ENCODE peak calls at places on chromosomes 13 and 19, in five cellular contexts. One of them, this sample, is unnamed.

GRCh38 chr13:65347420-65348030 is 1882.6 kb downstream of the PCDH9 start:
- DNase-seq in PC-3: no peak
- DNase-seq in cardiac muscle cell: no peak
- DNase-seq in gastrocnemius medialis: no peak
- DNase-seq in thyroid gland: no peak
- DNase-seq in this sample: no peak

GRCh38 chr13:96025283-96025682 is 27.9 kb downstream of the UGGT2 start:
- DNase-seq in thyroid gland: no peak
- DNase-seq in PC-3: peak; percentile 30
- DNase-seq in cardiac muscle cell: peak; percentile 5
- DNase-seq in gastrocnemius medialis: no peak
- DNase-seq in this sample: no peak

GRCh38 chr13:112733112-112733511 is 43.3 kb downstream of the ATP11A start:
- DNase-seq in thyroid gland: no peak
- DNase-seq in cardiac muscle cell: no peak
- DNase-seq in PC-3: no peak
- DNase-seq in gastrocnemius medialis: no peak
- DNase-seq in this sample: no peak

GRCh38 chr13:39296193-39296592 is 257.9 kb downstream of the NHLRC3 start:
- DNase-seq in thyroid gland: no peak
- DNase-seq in cardiac muscle cell: no peak
- DNase-seq in gastrocnemius medialis: no peak
- DNase-seq in PC-3: no peak
- DNase-seq in this sample: no peak

GRCh38 chr13:29722415-29722814 is 126.9 kb upstream of the SLC7A1 start:
- DNase-seq in gastrocnemius medialis: no peak
- DNase-seq in thyroid gland: no peak
- DNase-seq in PC-3: no peak
- DNase-seq in cardiac muscle cell: no peak
- DNase-seq in this sample: no peak

GRCh38 chr13:36986462-36987240 is 12.5 kb downstream of the ALG5 start:
- DNase-seq in cardiac muscle cell: peak; percentile 5
- DNase-seq in gastrocnemius medialis: no peak
- DNase-seq in thyroid gland: no peak
- DNase-seq in PC-3: no peak
- DNase-seq in this sample: no peak

GRCh38 chr13:106472621-106473020 is 62.8 kb downstream of the EFNB2 start:
- DNase-seq in thyroid gland: no peak
- DNase-seq in cardiac muscle cell: no peak
- DNase-seq in gastrocnemius medialis: no peak
- DNase-seq in PC-3: no peak
- DNase-seq in this sample: no peak

GRCh38 chr13:110330491-110331001 is 23.5 kb downstream of the COL4A2 start:
- DNase-seq in cardiac muscle cell: peak; percentile 33
- DNase-seq in gastrocnemius medialis: no peak
- DNase-seq in PC-3: no peak
- DNase-seq in thyroid gland: peak; percentile 42
- DNase-seq in this sample: no peak

GRCh38 chr13:39688699-39689405 is 33.4 kb downstream of the COG6 start:
- DNase-seq in cardiac muscle cell: peak; percentile 52
- DNase-seq in thyroid gland: no peak
- DNase-seq in PC-3: no peak
- DNase-seq in gastrocnemius medialis: no peak
- DNase-seq in this sample: no peak

GRCh38 chr13:41267106-41267505 is 3.7 kb upstream of the MTRF1 start:
- DNase-seq in PC-3: no peak
- DNase-seq in cardiac muscle cell: peak; percentile 14
- DNase-seq in gastrocnemius medialis: no peak
- DNase-seq in thyroid gland: no peak
- DNase-seq in this sample: no peak

GRCh38 chr19:2032296-2032941 is 16.9 kb upstream of the BTBD2 start:
- DNase-seq in thyroid gland: peak; percentile 99
- DNase-seq in PC-3: peak; percentile 89
- DNase-seq in gastrocnemius medialis: peak; percentile 96
- DNase-seq in cardiac muscle cell: peak; percentile 91
- DNase-seq in this sample: peak; percentile 89

GRCh38 chr13:37868691-37869505 is 674 bp downstream of the TRPC4 start:
- DNase-seq in cardiac muscle cell: peak; percentile 72
- DNase-seq in gastrocnemius medialis: no peak
- DNase-seq in thyroid gland: no peak
- DNase-seq in PC-3: no peak
- DNase-seq in this sample: no peak

GRCh38 chr19:17497149-17497798 is 14.2 kb upstream of the PGLS start:
- DNase-seq in cardiac muscle cell: no peak
- DNase-seq in thyroid gland: no peak
- DNase-seq in PC-3: no peak
- DNase-seq in gastrocnemius medialis: no peak
- DNase-seq in this sample: no peak

GRCh38 chr13:24275041-24275440 is 34.3 kb upstream of the C1QTNF9 start:
- DNase-seq in cardiac muscle cell: no peak
- DNase-seq in gastrocnemius medialis: no peak
- DNase-seq in thyroid gland: no peak
- DNase-seq in PC-3: no peak
- DNase-seq in this sample: no peak

GRCh38 chr13:73204916-73205315 is 146.1 kb downstream of the KLF5 start:
- DNase-seq in thyroid gland: no peak
- DNase-seq in PC-3: no peak
- DNase-seq in gastrocnemius medialis: no peak
- DNase-seq in cardiac muscle cell: no peak
- DNase-seq in this sample: no peak

GRCh38 chr13:91346848-91347211 is 657 bp upstream of the MIR17HG start:
- DNase-seq in PC-3: peak; percentile 13
- DNase-seq in cardiac muscle cell: peak; percentile 10
- DNase-seq in thyroid gland: peak; percentile 52
- DNase-seq in gastrocnemius medialis: no peak
- DNase-seq in this sample: no peak

GRCh38 chr13:79282976-79283375 is 123.1 kb downstream of the RBM26 start:
- DNase-seq in cardiac muscle cell: peak; percentile 3
- DNase-seq in gastrocnemius medialis: no peak
- DNase-seq in thyroid gland: no peak
- DNase-seq in PC-3: peak; percentile 51
- DNase-seq in this sample: no peak

GRCh38 chr13:90156390-90156789 is 1191.1 kb upstream of the MIR17HG start:
- DNase-seq in gastrocnemius medialis: no peak
- DNase-seq in cardiac muscle cell: no peak
- DNase-seq in PC-3: no peak
- DNase-seq in thyroid gland: no peak
- DNase-seq in this sample: no peak

GRCh38 chr19:3284759-3285646 is 60.5 kb downstream of the CELF5 start:
- DNase-seq in PC-3: peak; percentile 95
- DNase-seq in gastrocnemius medialis: no peak
- DNase-seq in cardiac muscle cell: peak; percentile 47
- DNase-seq in thyroid gland: peak; percentile 46
- DNase-seq in this sample: peak; percentile 47

GRCh38 chr13:86554066-86554465 is 754.8 kb upstream of the SLITRK6 start:
- DNase-seq in thyroid gland: no peak
- DNase-seq in gastrocnemius medialis: no peak
- DNase-seq in PC-3: no peak
- DNase-seq in cardiac muscle cell: no peak
- DNase-seq in this sample: no peak

GRCh38 chr13:25384747-25385270 is 13.0 kb downstream of the ATP8A2 start:
- DNase-seq in PC-3: no peak
- DNase-seq in gastrocnemius medialis: no peak
- DNase-seq in thyroid gland: no peak
- DNase-seq in cardiac muscle cell: no peak
- DNase-seq in this sample: no peak

GRCh38 chr13:36358352-36358751 is 12.2 kb upstream of the SPART start:
- DNase-seq in thyroid gland: no peak
- DNase-seq in cardiac muscle cell: no peak
- DNase-seq in gastrocnemius medialis: no peak
- DNase-seq in PC-3: no peak
- DNase-seq in this sample: no peak

GRCh38 chr13:98206946-98207345 is 29.9 kb upstream of the RNF113B start:
- DNase-seq in PC-3: no peak
- DNase-seq in cardiac muscle cell: peak; percentile 59
- DNase-seq in thyroid gland: no peak
- DNase-seq in gastrocnemius medialis: no peak
- DNase-seq in this sample: no peak

GRCh38 chr19:13847033-13847899 is 29.7 kb upstream of the NANOS3 start:
- DNase-seq in thyroid gland: peak; percentile 87
- DNase-seq in gastrocnemius medialis: peak; percentile 88
- DNase-seq in cardiac muscle cell: peak; percentile 97
- DNase-seq in PC-3: peak; percentile 94
- DNase-seq in this sample: peak; percentile 95
- TF ChIP-seq CTCF in thyroid gland: no peak
- TF ChIP-seq CTCF in gastrocnemius medialis: peak; percentile 40
- TF ChIP-seq CTCF in cardiac muscle cell: peak; percentile 23
- TF ChIP-seq CTCF in PC-3: peak; percentile 19
- TF ChIP-seq CTCF in this sample: peak; percentile 28

GRCh38 chr19:36460046-36460445 is 29.3 kb downstream of the ZNF566 start:
- DNase-seq in PC-3: no peak
- DNase-seq in gastrocnemius medialis: no peak
- DNase-seq in thyroid gland: no peak
- DNase-seq in cardiac muscle cell: no peak
- DNase-seq in this sample: no peak

DNA sequence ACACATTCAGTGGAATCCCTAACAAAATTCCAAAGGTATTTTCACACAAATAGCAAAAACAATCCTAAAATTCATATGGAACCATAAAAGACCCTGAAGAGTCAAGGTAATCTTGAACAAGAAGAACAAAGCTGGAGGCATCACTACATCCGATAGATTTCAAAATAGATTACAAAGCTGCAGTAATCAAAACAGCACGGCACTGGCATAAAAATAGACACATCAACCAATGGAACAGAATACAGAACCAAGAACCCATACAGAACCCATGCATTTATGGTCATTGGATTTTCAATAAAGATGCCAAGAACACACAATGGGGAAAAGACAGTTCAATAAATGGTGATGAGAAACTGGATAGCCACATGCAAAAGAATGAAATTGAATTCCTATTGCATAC is 32.5 kb downstream of the ZNF566 start:
- DNase-seq in gastrocnemius medialis: no peak
- DNase-seq in PC-3: no peak
- DNase-seq in cardiac muscle cell: no peak
- DNase-seq in thyroid gland: no peak
- DNase-seq in this sample: no peak
- H3K9me3 ChIP-seq in gastrocnemius medialis: no peaks in the 10 kb centered on the region
- H3K9me3 ChIP-seq in PC-3: peaks cover 9% of the 10 kb centered on the region
- H3K9me3 ChIP-seq in cardiac muscle cell: no peaks in the 10 kb centered on the region
- H3K9me3 ChIP-seq in thyroid gland: no peaks in the 10 kb centered on the region
- H3K9me3 ChIP-seq in this sample: no peaks in the 10 kb centered on the region

DNA sequence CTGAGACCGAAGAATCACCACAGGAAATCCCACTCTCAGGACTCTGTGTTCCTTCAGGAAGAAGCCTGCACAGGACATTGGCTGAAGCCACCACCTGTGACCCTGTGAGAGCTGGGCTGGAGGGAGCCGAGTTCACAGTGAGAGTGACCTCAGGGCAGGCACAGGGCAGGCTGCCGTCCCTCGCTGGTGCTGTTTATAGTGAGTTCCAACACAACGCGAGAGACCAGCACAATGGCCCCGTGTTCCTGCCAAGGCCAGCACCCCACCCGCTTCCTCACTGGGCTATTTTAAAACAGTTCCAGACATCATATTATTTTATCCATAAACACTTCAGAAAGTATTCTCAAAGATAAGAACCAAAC is 18.4 kb upstream of the GAS6 start:
- DNase-seq in PC-3: no peak
- DNase-seq in gastrocnemius medialis: peak; percentile 40
- DNase-seq in cardiac muscle cell: no peak
- DNase-seq in thyroid gland: peak; percentile 63
- DNase-seq in this sample: no peak
- H3K4me1 ChIP-seq in PC-3: no peaks in the 10 kb centered on the region
- H3K4me1 ChIP-seq in gastrocnemius medialis: peaks cover 42% of the 10 kb centered on the region
- H3K4me1 ChIP-seq in cardiac muscle cell: peaks cover 38% of the 10 kb centered on the region
- H3K4me1 ChIP-seq in thyroid gland: peaks cover 44% of the 10 kb centered on the region
- H3K4me1 ChIP-seq in this sample: peaks cover 8% of the 10 kb centered on the region

GRCh38 chr19:34356875-34357274 is 8.1 kb upstream of the GPI start:
- DNase-seq in PC-3: no peak
- DNase-seq in cardiac muscle cell: no peak
- DNase-seq in thyroid gland: no peak
- DNase-seq in gastrocnemius medialis: no peak
- DNase-seq in this sample: no peak
- TF ChIP-seq CTCF in PC-3: no peak
- TF ChIP-seq CTCF in cardiac muscle cell: no peak
- TF ChIP-seq CTCF in thyroid gland: no peak
- TF ChIP-seq CTCF in gastrocnemius medialis: no peak
- TF ChIP-seq CTCF in this sample: no peak

GRCh38 chr19:56710437-56710836 is 38.9 kb upstream of the ZNF835 start:
- DNase-seq in thyroid gland: no peak
- DNase-seq in gastrocnemius medialis: no peak
- DNase-seq in cardiac muscle cell: no peak
- DNase-seq in PC-3: no peak
- DNase-seq in this sample: no peak
- H3K9me3 ChIP-seq in thyroid gland: no peaks in the 10 kb centered on the region
- H3K9me3 ChIP-seq in gastrocnemius medialis: no peaks in the 10 kb centered on the region
- H3K9me3 ChIP-seq in cardiac muscle cell: no peaks in the 10 kb centered on the region
- H3K9me3 ChIP-seq in PC-3: peaks cover 23% of the 10 kb centered on the region
- H3K9me3 ChIP-seq in this sample: no peaks in the 10 kb centered on the region

DNA sequence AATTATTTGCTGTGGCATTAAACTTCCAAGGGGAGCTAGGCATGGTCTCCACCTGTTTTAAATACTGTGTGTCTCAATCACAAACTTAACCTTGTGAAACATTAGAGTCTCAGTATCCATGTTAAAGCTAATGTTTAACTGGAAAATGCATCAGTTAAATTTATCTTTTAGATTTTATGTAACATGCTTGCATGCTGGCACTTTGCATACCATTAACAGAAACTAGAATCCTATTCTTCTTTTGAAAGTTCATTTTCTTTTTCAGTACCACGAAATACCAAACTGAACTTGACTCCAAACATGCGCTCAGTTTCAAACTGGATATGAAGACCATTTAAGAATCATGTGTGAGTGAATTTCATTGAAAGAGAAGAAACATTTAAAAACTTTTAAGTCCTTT is 328.9 kb upstream of the SLC10A2 start:
- DNase-seq in thyroid gland: no peak
- DNase-seq in gastrocnemius medialis: no peak
- DNase-seq in cardiac muscle cell: no peak
- DNase-seq in PC-3: no peak
- DNase-seq in this sample: no peak
- H3K4me1 ChIP-seq in thyroid gland: no peaks in the 10 kb centered on the region
- H3K4me1 ChIP-seq in gastrocnemius medialis: no peaks in the 10 kb centered on the region
- H3K4me1 ChIP-seq in cardiac muscle cell: no peaks in the 10 kb centered on the region
- H3K4me1 ChIP-seq in PC-3: no peaks in the 10 kb centered on the region
- H3K4me1 ChIP-seq in this sample: no peaks in the 10 kb centered on the region

GRCh38 chr13:101475536-101475935 is 23.1 kb downstream of the ITGBL1 start:
- DNase-seq in thyroid gland: no peak
- DNase-seq in gastrocnemius medialis: no peak
- DNase-seq in cardiac muscle cell: no peak
- DNase-seq in PC-3: no peak
- DNase-seq in this sample: no peak

GRCh38 chr13:101473458-101473857 is 21.0 kb downstream of the ITGBL1 start:
- DNase-seq in gastrocnemius medialis: no peak
- DNase-seq in PC-3: peak; percentile 64
- DNase-seq in thyroid gland: peak; percentile 20
- DNase-seq in cardiac muscle cell: peak; percentile 67
- DNase-seq in this sample: no peak

GRCh38 chr13:101474419-101474957 is 22.0 kb downstream of the ITGBL1 start:
- DNase-seq in thyroid gland: peak; percentile 10
- DNase-seq in cardiac muscle cell: peak; percentile 93
- DNase-seq in PC-3: peak; percentile 37
- DNase-seq in gastrocnemius medialis: no peak
- DNase-seq in this sample: no peak
- TF ChIP-seq CTCF in thyroid gland: no peak
- TF ChIP-seq CTCF in cardiac muscle cell: peak; percentile 67
- TF ChIP-seq CTCF in PC-3: peak; percentile 46
- TF ChIP-seq CTCF in gastrocnemius medialis: no peak
- TF ChIP-seq CTCF in this sample: no peak

This sample was measured in uterus.